ENCODE peak calls at places on chromosomes 16 and 17, in six cellular contexts. One of them, this sample, is unnamed.

GRCh38 chr17:81509687-81510523 is 2.7 kb downstream of the ACTG1 start:
- DNase-seq in RWPE1: no peak
- DNase-seq in H7: peak
- DNase-seq in transverse colon: no peak
- DNase-seq in anterior cingulate cortex: no peak
- DNase-seq in EL: peak
- DNase-seq in this sample: peak

GRCh38 chr17:48046296-48046695 is 1.9 kb upstream of the NFE2L1 start:
- DNase-seq in RWPE1: no peak
- DNase-seq in H7: no peak
- DNase-seq in transverse colon: no peak
- DNase-seq in anterior cingulate cortex: no peak
- DNase-seq in EL: no peak
- DNase-seq in this sample: no peak

GRCh38 chr17:50364715-50365114 is 8.3 kb downstream of the MRPL27 start:
- DNase-seq in RWPE1: no peak
- DNase-seq in H7: peak
- DNase-seq in transverse colon: no peak
- DNase-seq in anterior cingulate cortex: no peak
- DNase-seq in EL: peak
- DNase-seq in this sample: no peak

GRCh38 chr17:73510981-73511442 is 133.2 kb downstream of the SDK2 start:
- DNase-seq in RWPE1: no peak
- DNase-seq in H7: no peak
- DNase-seq in transverse colon: no peak
- DNase-seq in anterior cingulate cortex: no peak
- DNase-seq in EL: no peak
- DNase-seq in this sample: no peak

GRCh38 chr17:70563301-70563820 is 394.0 kb downstream of the KCNJ2 start:
- DNase-seq in RWPE1: no peak
- DNase-seq in H7: no peak
- DNase-seq in transverse colon: peak
- DNase-seq in anterior cingulate cortex: no peak
- DNase-seq in EL: peak
- DNase-seq in this sample: peak

GRCh38 chr16:75380870-75381269 is 52.4 kb downstream of the CFDP1 start:
- DNase-seq in RWPE1: no peak
- DNase-seq in H7: no peak
- DNase-seq in transverse colon: no peak
- DNase-seq in anterior cingulate cortex: no peak
- DNase-seq in EL: peak
- DNase-seq in this sample: no peak

GRCh38 chr16:73172621-73173312 is 124.8 kb upstream of the ZFHX3 start:
- DNase-seq in RWPE1: peak
- DNase-seq in H7: peak
- DNase-seq in transverse colon: peak
- DNase-seq in anterior cingulate cortex: no peak
- DNase-seq in EL: peak
- DNase-seq in this sample: peak

GRCh38 chr17:76585048-76585648 is 512 bp downstream of the ST6GALNAC2 start:
- DNase-seq in RWPE1: peak
- DNase-seq in H7: peak
- DNase-seq in transverse colon: peak
- DNase-seq in anterior cingulate cortex: no peak
- DNase-seq in EL: peak
- DNase-seq in this sample: peak

GRCh38 chr17:65085397-65085796 is 28.9 kb upstream of the GNA13 start:
- DNase-seq in RWPE1: no peak
- DNase-seq in H7: peak
- DNase-seq in transverse colon: no peak
- DNase-seq in anterior cingulate cortex: no peak
- DNase-seq in EL: no peak
- DNase-seq in this sample: no peak

GRCh38 chr17:16288860-16289571 is 64.3 kb downstream of the CENPV start:
- DNase-seq in RWPE1: no peak
- DNase-seq in H7: no peak
- DNase-seq in transverse colon: no peak
- DNase-seq in anterior cingulate cortex: no peak
- DNase-seq in EL: no peak
- DNase-seq in this sample: no peak

GRCh38 chr16:89765292-89765810 is 44.0 kb downstream of the ZNF276 start:
- DNase-seq in RWPE1: no peak
- DNase-seq in H7: peak
- DNase-seq in transverse colon: no peak
- DNase-seq in anterior cingulate cortex: no peak
- DNase-seq in EL: no peak
- DNase-seq in this sample: no peak

GRCh38 chr17:42067371-42068180 is 17.2 kb upstream of the C17orf113 start:
- DNase-seq in RWPE1: peak
- DNase-seq in H7: peak
- DNase-seq in transverse colon: peak
- DNase-seq in anterior cingulate cortex: no peak
- DNase-seq in EL: peak
- DNase-seq in this sample: peak

GRCh38 chr17:57366558-57367351 is 110.4 kb downstream of the MSI2 start:
- DNase-seq in RWPE1: no peak
- DNase-seq in H7: no peak
- DNase-seq in transverse colon: no peak
- DNase-seq in anterior cingulate cortex: peak
- DNase-seq in EL: no peak
- DNase-seq in this sample: no peak

GRCh38 chr16:84322749-84323148 is 28.1 kb downstream of the WFDC1 start:
- DNase-seq in RWPE1: no peak
- DNase-seq in H7: no peak
- DNase-seq in transverse colon: no peak
- DNase-seq in anterior cingulate cortex: no peak
- DNase-seq in EL: no peak
- DNase-seq in this sample: no peak

GRCh38 chr17:6108382-6108781 is 38.2 kb downstream of the WSCD1 start:
- DNase-seq in RWPE1: no peak
- DNase-seq in H7: no peak
- DNase-seq in transverse colon: peak
- DNase-seq in anterior cingulate cortex: no peak
- DNase-seq in EL: no peak
- DNase-seq in this sample: no peak

GRCh38 chr17:75979705-75980187 is 706 bp downstream of the TEN1 start:
- DNase-seq in RWPE1: no peak
- DNase-seq in H7: no peak
- DNase-seq in transverse colon: no peak
- DNase-seq in anterior cingulate cortex: no peak
- DNase-seq in EL: no peak
- DNase-seq in this sample: no peak

GRCh38 chr16:29748077-29748759 is 2.4 kb upstream of the C16orf54 start:
- DNase-seq in RWPE1: no peak
- DNase-seq in H7: peak
- DNase-seq in transverse colon: no peak
- DNase-seq in anterior cingulate cortex: no peak
- DNase-seq in EL: no peak
- DNase-seq in this sample: no peak

GRCh38 chr16:9258423-9259051 is 167.1 kb downstream of the HAPSTR1 start:
- DNase-seq in RWPE1: peak
- DNase-seq in H7: peak
- DNase-seq in transverse colon: peak
- DNase-seq in anterior cingulate cortex: peak
- DNase-seq in EL: peak
- DNase-seq in this sample: peak